ENCODE peak calls at places on chromosome 17, in five cellular contexts. B, Q, D, U and X are unnamed samples. For H3K9me2, the result is how much of the 10 kb centered on the place peaks cover.

GRCh38 chr17:33169580-33170285 is 123.4 kb downstream of the ASIC2 start:
- DNase-seq in B (no peak), Q (no peak), D (no peak), U (peak), X (no peak)

GRCh38 chr17:73317554-73318426 is 6.0 kb upstream of the CDC42EP4 start:
- DNase-seq in B (no peak), Q (no peak), D (no peak), U (peak), X (no peak)

GRCh38 chr17:82985436-82985820 is 94.0 kb upstream of the METRNL start:
- DNase-seq in B (no peak), Q (no peak), D (no peak), U (no peak), X (no peak)

GRCh38 chr17:67316776-67317175 is 49.6 kb downstream of the PSMD12 start:
- DNase-seq in B (no peak), Q (no peak), D (no peak), U (no peak), X (no peak)

GRCh38 chr17:40091691-40092397 is 8.5 kb downstream of the NR1D1 start:
- DNase-seq in B (peak), Q (peak), D (no peak), U (no peak), X (no peak)

GRCh38 chr17:70172449-70172848 is 3.1 kb downstream of the KCNJ2 start:
- DNase-seq in B (no peak), Q (no peak), D (no peak), U (no peak), X (no peak)

GRCh38 chr17:82204831-82205719 is 7.6 kb downstream of the CCDC57 start:
- DNase-seq in B (peak), Q (no peak), D (no peak), U (peak), X (no peak)

GRCh38 chr17:21129023-21129681 is 2.4 kb downstream of the DHRS7B start:
- DNase-seq in B (peak), Q (peak), D (no peak), U (peak), X (no peak)

GRCh38 chr17:38322156-38322779 is 21.5 kb downstream of the GPR179 start:
- DNase-seq in B (peak), Q (peak), D (peak), U (peak), X (peak)

GRCh38 chr17:4676777-4677176 is 27.2 kb downstream of the PELP1 start:
- DNase-seq in B (no peak), Q (no peak), D (no peak), U (no peak), X (peak)

GRCh38 chr17:35051579-35052239 is 11.8 kb downstream of the RFFL start:
- DNase-seq in B (peak), Q (no peak), D (no peak), U (no peak), X (no peak)

GRCh38 chr17:44581868-44582267 is 24.6 kb downstream of the FZD2 start:
- DNase-seq in B (no peak), Q (peak), D (peak), U (peak), X (peak)

GRCh38 chr17:18953231-18953728 is 1.3 kb downstream of the SLC5A10 start:
- DNase-seq in B (no peak), Q (no peak), D (no peak), U (no peak), X (no peak)

GRCh38 chr17:72489273-72489641 is 368.4 kb downstream of the SOX9 start:
- DNase-seq in B (no peak), Q (no peak), D (no peak), U (no peak), X (no peak)

GRCh38 chr17:19905514-19905913 is 37.8 kb upstream of the ULK2 start:
- DNase-seq in B (no peak), Q (no peak), D (no peak), U (no peak), X (no peak)

GRCh38 chr17:6505425-6506142 is 50.8 kb downstream of the PITPNM3 start:
- DNase-seq in B (no peak), Q (no peak), D (no peak), U (peak), X (no peak)

GRCh38 chr17:28682655-28683054 is 20.6 kb downstream of the SUPT6H start:
- DNase-seq in B (no peak), Q (no peak), D (no peak), U (no peak), X (no peak)

GRCh38 chr17:80751460-80752368 is 207.1 kb downstream of the RPTOR start:
- DNase-seq in B (no peak), Q (peak), D (no peak), U (no peak), X (no peak)

GRCh38 chr17:2232244-2232638 is 71.3 kb downstream of the SMG6 start:
- DNase-seq in B (no peak), Q (no peak), D (no peak), U (no peak), X (no peak)

GRCh38 chr17:41390411-41390938 is 6.9 kb downstream of the KRT31 start:
- DNase-seq in B (no peak), Q (no peak), D (no peak), U (no peak), X (no peak)

GRCh38 chr17:80242505-80242904 is 18.1 kb upstream of the RNF213 start:
- DNase-seq in B (no peak), Q (no peak), D (no peak), U (no peak), X (no peak)

GRCh38 chr17:1709971-1710806 is at the start of gene TLCD2:
- DNase-seq in B (peak), Q (peak), D (peak), U (peak), X (no peak)

GRCh38 chr17:59963738-59964454 is 644 bp downstream of the RNFT1 start:
- DNase-seq in B (peak), Q (peak), D (no peak), U (peak), X (peak)

GRCh38 chr17:29043539-29044165 is 711 bp downstream of the PIPOX start:
- DNase-seq in B (no peak), Q (no peak), D (no peak), U (no peak), X (no peak)

GRCh38 chr17:61002316-61002736 is 324.7 kb downstream of the BCAS3 start:
- DNase-seq in B (peak), Q (peak), D (peak), U (peak), X (peak)

GRCh38 chr17:17824780-17825614 is 11.8 kb downstream of the SREBF1 start:
- DNase-seq in B (no peak), Q (peak), D (no peak), U (no peak), X (no peak)

GRCh38 chr17:58996968-58997367 is 109.7 kb downstream of the TRIM37 start:
- DNase-seq in B (no peak), Q (no peak), D (no peak), U (no peak), X (no peak)

GRCh38 chr17:70168044-70168978 is 1.0 kb upstream of the KCNJ2 start:
- DNase-seq in B (peak), Q (peak), D (no peak), U (peak), X (peak)

GRCh38 chr17:50763716-50764450 is 3.4 kb downstream of the ANKRD40CL start:
- DNase-seq in B (peak), Q (no peak), D (no peak), U (peak), X (no peak)

GRCh38 chr17:72527819-72528218 is 407.0 kb downstream of the SOX9 start:
- DNase-seq in B (no peak), Q (no peak), D (no peak), U (no peak), X (no peak)

GRCh38 chr17:1509255-1509943 is 7.0 kb downstream of the INPP5K start:
- DNase-seq in B (peak), Q (no peak), D (no peak), U (no peak), X (no peak)

GRCh38 chr17:20200016-20200788 is 191.0 kb downstream of the SPECC1 start:
- DNase-seq in B (no peak), Q (no peak), D (no peak), U (no peak), X (no peak)

GRCh38 chr17:39018267-39019134 is 51.3 kb upstream of the FBXO47 start:
- DNase-seq in B (no peak), Q (no peak), D (no peak), U (no peak), X (peak)

GRCh38 chr17:13372432-13372831 is 229.3 kb downstream of the HS3ST3A1 start:
- DNase-seq in B (no peak), Q (no peak), D (no peak), U (no peak), X (no peak)

GRCh38 chr17:72734611-72735010 is 357.9 kb downstream of the SLC39A11 start:
- DNase-seq in B (no peak), Q (no peak), D (no peak), U (no peak), X (no peak)

GRCh38 chr17:36703860-36704266 is 102.5 kb downstream of the MRM1 start:
- DNase-seq in B (peak), Q (peak), D (no peak), U (peak), X (peak)

GRCh38 chr17:30378191-30378796 is 433 bp upstream of the CPD start:
- DNase-seq in B (peak), Q (peak), D (no peak), U (no peak), X (no peak)

GRCh38 chr17:82836823-82837357 is 2.9 kb downstream of the ZNF750 start:
- DNase-seq in B (no peak), Q (peak), D (no peak), U (no peak), X (no peak)

GRCh38 chr17:42411321-42411820 is 11.7 kb downstream of the CAVIN1 start:
- DNase-seq in B (no peak), Q (no peak), D (no peak), U (no peak), X (no peak)

GRCh38 chr17:77420804-77421634 is 280.2 kb downstream of the SEC14L1 start:
- DNase-seq in B (peak), Q (peak), D (no peak), U (no peak), X (no peak)
- H3K4me3 ChIP-seq in B (no peak), Q (peak), D (no peak), U (no peak), X (no peak)

GRCh38 chr17:45998987-45999899 is at the start of gene STH:
- DNase-seq in B (no peak), Q (no peak), D (no peak), U (no peak), X (no peak)
- H3K9me2 ChIP-seq in B (under half), Q (under half), D (under half), U (under half), X (under half)

GRCh38 chr17:75091855-75092327 is 4.1 kb downstream of the SLC16A5 start:
- DNase-seq in B (no peak), Q (no peak), D (no peak), U (no peak), X (no peak)
- H3K4me3 ChIP-seq in B (no peak), Q (peak), D (no peak), U (no peak), X (no peak)

GRCh38 chr17:16287563-16288027 is 65.7 kb downstream of the CENPV start:
- DNase-seq in B (peak), Q (no peak), D (no peak), U (peak), X (peak)

GRCh38 chr17:16286009-16286946 is 67.0 kb downstream of the CENPV start:
- DNase-seq in B (peak), Q (peak), D (peak), U (peak), X (peak)

GRCh38 chr17:16285646-16286008 is 67.6 kb downstream of the CENPV start:
- DNase-seq in B (no peak), Q (no peak), D (no peak), U (no peak), X (no peak)

GRCh38 chr17:16286947-16287562 is 66.2 kb downstream of the CENPV start:
- DNase-seq in B (no peak), Q (peak), D (no peak), U (no peak), X (peak)

GRCh38 chr17:16288860-16289571 is 64.3 kb downstream of the CENPV start:
- DNase-seq in B (peak), Q (no peak), D (no peak), U (peak), X (peak)
- H3K9me2 ChIP-seq in B (under half), Q (under half), D (under half), U (under half), X (under half)

DNA sequence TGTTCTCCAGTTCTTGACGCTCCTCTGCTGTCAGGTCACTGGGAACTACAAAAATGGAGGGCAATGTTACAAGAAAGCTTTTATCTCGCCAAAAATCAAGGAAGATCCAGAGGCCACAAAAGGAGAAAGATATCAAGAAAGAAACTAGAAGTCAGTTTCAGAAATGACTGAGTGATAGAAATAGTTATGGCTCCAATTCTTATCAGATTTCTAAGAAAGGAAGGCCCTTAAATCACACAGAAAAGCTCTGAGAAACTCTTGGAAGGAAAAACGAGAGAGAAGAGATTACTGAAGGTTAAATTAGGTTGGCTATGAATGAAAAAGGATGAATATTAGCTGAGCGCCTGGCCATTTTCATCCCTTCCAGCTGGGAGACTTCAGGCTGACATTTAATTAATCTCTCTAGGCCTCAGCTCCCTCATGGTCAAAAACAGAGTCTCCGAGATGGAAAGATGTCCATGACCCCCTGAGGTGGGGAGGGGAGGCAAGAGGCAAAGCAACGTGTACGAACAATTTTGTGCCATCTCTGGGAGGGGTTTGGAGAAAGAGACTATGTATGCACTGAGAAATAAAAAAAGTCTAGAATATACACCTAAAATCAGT is 72.3 kb downstream of the CYTH1 start:
- DNase-seq in B (no peak), Q (no peak), D (no peak), U (no peak), X (no peak)
- H3K4me3 ChIP-seq in B (no peak), Q (no peak), D (no peak), U (no peak), X (no peak)

DNA sequence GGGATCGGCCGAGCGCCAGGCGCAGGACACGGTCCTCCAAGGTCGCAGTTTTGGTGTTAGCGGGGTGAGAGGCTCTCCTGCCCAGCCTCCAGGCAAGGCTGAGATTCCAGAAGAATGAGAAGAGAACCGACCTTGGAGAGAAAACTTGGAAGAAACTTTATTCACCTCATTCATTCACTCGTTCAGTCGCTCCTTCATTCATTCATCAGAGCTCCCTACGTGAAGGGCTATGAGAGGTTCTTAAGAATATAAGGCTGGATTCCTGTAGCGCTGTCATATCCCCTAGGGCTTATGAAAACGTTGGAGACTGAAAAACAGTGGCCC is 991 bp upstream of the MYH10 start:
- DNase-seq in B (no peak), Q (no peak), D (peak), U (no peak), X (no peak)
- H3K9me2 ChIP-seq in B (under half), Q (under half), D (under half), U (under half), X (under half)